ENCODE peak calls at places on chromosome 19, in nine cellular contexts. Z is astrocyte, O is aorta, S is adrenal gland, E is hepatocyte, M is astrocyte of the spinal cord, W is right atrium auricular region, F is cardiac fibroblast, P is left lung. V is an unnamed sample.

GRCh38 chr19:6524326-6524725 is 6.5 kb upstream of the TNFSF9 start:
- DNase-seq in S (no peak), F (peak), M (no peak), O (no peak), W (no peak), Z (no peak), P (no peak), E (no peak), V (no peak)

GRCh38 chr19:16327911-16328823 is 3.5 kb downstream of the KLF2 start:
- DNase-seq in F (peak), S (peak), O (peak), E (peak), P (peak), M (peak), W (peak), Z (no peak), V (no peak)

GRCh38 chr19:6312018-6312417 is 21.4 kb downstream of the ACER1 start:
- DNase-seq in S (no peak), F (no peak), E (no peak), P (no peak), M (no peak), O (no peak), Z (no peak), W (no peak), V (no peak)

GRCh38 chr19:34676697-34677385 is at the start of gene SCGB2B2:
- DNase-seq in Z (no peak), E (no peak), P (no peak), F (no peak), M (no peak), O (no peak), S (no peak), W (peak), V (no peak)

GRCh38 chr19:42596391-42597071 is 1.8 kb upstream of the CEACAM8 start:
- DNase-seq in E (peak), P (no peak), W (no peak), Z (no peak), F (peak), M (no peak), O (peak), S (peak), V (peak)

GRCh38 chr19:32988724-32989123 is 16.7 kb downstream of the FAAP24 start:
- DNase-seq in W (no peak), Z (no peak), P (no peak), O (no peak), S (no peak), M (no peak), E (no peak), F (no peak), V (no peak)

GRCh38 chr19:45137179-45137761 is 23.5 kb downstream of the NKPD1 start:
- DNase-seq in O (no peak), F (peak), Z (peak), S (no peak), W (no peak), M (peak), E (no peak), P (no peak), V (no peak)

GRCh38 chr19:33444993-33445751 is 71.7 kb downstream of the CEBPG start:
- DNase-seq in W (no peak), F (no peak), S (no peak), O (no peak), M (no peak), E (no peak), P (peak), Z (peak), V (no peak)

GRCh38 chr19:13717194-13717643 is 47.1 kb upstream of the MRI1 start:
- DNase-seq in O (no peak), W (no peak), Z (peak), M (no peak), S (no peak), P (no peak), E (no peak), F (no peak), V (no peak)

GRCh38 chr19:33622809-33623511 is 1.2 kb downstream of the CHST8 start:
- DNase-seq in E (no peak), P (no peak), O (no peak), Z (no peak), M (no peak), W (no peak), S (no peak), F (no peak), V (peak)

GRCh38 chr19:28929026-28929425 is 283.9 kb downstream of the UQCRFS1 start:
- DNase-seq in W (no peak), S (no peak), P (no peak), F (no peak), E (no peak), Z (no peak), M (no peak), O (no peak), V (no peak)

GRCh38 chr19:3774621-3775373 is 2.8 kb upstream of the RAX2 start:
- DNase-seq in M (no peak), P (no peak), E (no peak), F (no peak), W (no peak), S (no peak), O (no peak), Z (no peak), V (no peak)

GRCh38 chr19:36257512-36257876 is 42.6 kb downstream of the ZNF146 start:
- DNase-seq in F (no peak), M (no peak), O (no peak), S (peak), P (no peak), W (no peak), Z (no peak), E (no peak), V (peak)

GRCh38 chr19:32458500-32459123 is 53.0 kb downstream of the DPY19L3 start:
- DNase-seq in E (no peak), M (no peak), P (no peak), Z (no peak), F (peak), S (no peak), W (no peak), O (no peak), V (no peak)

GRCh38 chr19:40691421-40692211 is 1.2 kb upstream of the NUMBL start:
- DNase-seq in O (no peak), F (no peak), E (no peak), M (no peak), W (no peak), P (no peak), Z (no peak), S (no peak), V (no peak)

GRCh38 chr19:45752639-45753038 is 16.4 kb downstream of the SIX5 start:
- DNase-seq in Z (no peak), S (peak), O (no peak), E (no peak), F (no peak), W (no peak), P (no peak), M (no peak), V (no peak)

GRCh38 chr19:15185188-15185587 is 15.6 kb downstream of the NOTCH3 start:
- DNase-seq in F (no peak), M (no peak), O (no peak), P (no peak), W (no peak), E (no peak), S (no peak), Z (no peak), V (no peak)

DNA sequence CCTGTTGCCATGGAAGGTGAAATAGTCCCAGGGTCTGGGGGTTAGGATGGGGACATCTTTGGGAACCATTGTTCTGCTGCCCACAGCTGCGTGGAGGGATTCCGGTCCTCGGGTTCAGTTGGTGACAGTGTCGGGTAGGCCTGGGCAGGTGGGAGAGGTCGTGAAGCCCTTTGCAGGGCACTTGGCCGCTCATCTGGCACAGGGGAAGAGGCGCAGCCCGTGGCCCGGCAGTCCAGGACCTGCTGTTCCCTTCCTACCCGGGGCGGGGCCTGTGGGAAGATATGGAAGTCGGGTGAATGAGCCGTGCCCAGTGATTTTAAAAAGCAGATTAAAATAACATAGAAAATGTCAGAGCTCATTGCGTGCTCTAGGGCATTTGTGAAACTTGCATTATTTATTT is 44.8 kb downstream of the KDM4B start:
- DNase-seq in P (no peak), Z (no peak), S (no peak), O (no peak), F (no peak), M (no peak), W (no peak), E (no peak), V (no peak)
- H3K4me3 ChIP-seq in P (no peak), Z (no peak), S (no peak), O (no peak), F (no peak), M (no peak), W (no peak), E (no peak), V (no peak)

GRCh38 chr19:18605546-18606280 is 886 bp downstream of the CRLF1 start:
- DNase-seq in P (no peak), S (no peak), M (no peak), W (no peak), Z (no peak), O (no peak), F (no peak), E (no peak), V (no peak)
- H3K4me3 ChIP-seq in P (no peak), S (peak), M (no peak), W (peak), Z (no peak), O (no peak), F (peak), E (no peak), V (no peak)

DNA sequence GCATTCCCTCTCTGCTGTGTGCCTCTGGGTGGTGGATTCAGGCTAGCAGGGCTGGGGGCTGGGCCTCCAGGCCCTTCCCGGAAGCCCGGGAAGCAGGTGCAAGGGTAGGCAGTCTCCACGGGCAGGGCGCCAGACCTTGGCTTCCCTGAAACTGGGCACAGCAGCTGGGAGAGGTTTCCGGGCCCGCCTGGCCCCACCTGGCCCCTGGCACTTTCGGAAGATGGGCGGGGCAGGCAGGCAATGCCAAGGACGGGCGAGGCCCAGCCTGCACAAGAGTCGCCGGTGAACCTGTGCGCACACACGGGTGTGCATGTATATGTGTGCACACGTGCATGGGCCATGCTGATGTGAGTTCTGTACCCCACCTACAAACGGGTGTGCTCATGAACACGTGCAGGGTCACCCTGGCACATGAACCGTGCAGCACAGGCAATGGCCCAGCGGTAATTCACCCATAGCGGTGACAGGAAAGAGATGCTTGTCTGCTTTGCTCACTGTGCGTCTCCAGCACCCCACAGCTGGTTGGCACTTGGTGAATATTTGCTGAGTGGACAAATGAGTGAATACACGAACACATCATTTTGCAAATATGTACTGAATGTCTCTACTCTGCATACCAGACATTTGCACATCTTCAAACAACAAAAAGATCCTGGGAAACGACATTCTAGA is 15.3 kb downstream of the GADD45B start:
- DNase-seq in E (peak), W (no peak), P (peak), Z (peak), O (no peak), M (peak), S (peak), F (peak), V (no peak)
- H3K4me3 ChIP-seq in E (no peak), W (no peak), P (no peak), Z (no peak), O (no peak), M (no peak), S (no peak), F (no peak), V (no peak)

DNA sequence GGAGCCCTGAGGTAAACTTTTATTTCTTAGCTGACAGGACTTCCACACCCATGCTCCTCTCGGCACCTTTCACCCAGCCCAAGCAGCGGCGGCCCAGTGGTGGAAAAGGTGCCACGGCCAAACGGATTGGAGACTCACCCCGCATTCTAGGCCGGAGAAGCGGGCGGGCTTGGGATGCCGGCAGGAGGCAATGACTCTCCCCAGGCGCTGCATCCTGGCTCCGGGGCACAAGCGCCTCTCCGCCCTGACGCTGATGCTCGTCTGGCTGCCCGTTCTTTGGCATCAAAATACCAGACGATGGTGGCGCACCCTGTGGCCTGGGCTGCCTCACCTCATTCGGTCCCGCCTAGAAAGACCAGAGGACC is 6.7 kb upstream of the ZNF606 start:
- DNase-seq in W (no peak), O (no peak), E (no peak), P (peak), S (no peak), Z (no peak), F (no peak), M (no peak), V (no peak)
- H3K4me3 ChIP-seq in W (peak), O (no peak), E (no peak), P (peak), S (peak), Z (peak), F (peak), M (peak), V (peak)

DNA sequence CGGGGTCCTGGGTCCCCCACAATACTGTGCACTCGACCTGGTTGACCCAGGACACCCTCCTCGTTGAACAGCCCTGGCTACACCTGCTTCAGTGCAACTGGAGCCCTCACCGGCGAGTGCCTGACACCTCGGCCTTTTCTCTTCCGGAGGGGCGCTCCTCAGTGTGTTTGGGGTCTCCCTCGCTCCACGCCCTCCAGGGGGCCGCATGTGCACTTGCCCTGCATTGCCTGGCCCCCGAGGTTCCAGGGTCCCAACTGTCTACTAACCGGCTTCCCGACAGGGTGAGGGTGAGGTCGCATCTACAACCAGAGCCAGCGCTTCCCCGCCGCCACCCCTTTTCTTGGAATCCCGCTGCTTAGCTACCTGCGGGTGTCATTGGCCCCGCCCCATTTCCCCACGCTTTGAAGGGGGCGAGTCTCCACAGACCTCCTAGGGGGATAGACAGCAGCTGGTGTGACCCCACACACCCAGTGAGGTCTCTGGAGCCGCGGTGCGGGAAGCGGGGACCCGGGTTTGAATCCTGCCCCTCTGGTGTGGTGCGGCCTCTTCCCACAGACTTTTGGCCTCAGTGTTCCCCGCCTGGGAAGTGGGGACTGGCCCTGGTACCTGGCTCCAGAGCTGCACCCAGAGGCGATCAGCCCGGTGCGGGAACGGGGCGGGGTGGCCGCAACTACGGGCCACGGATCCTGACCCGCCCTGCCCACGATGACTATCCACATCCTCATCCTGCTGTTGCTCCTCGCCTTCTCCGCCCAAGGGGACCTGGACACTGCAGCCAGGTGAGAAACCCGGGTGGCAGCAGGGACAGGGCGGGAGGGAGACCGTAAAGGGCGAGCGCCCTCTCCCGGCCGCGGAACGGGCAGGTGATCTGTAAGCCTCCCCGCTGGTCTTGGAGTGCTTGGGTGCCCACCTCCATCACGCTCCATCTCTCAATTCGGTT is at the start of gene ADM5:
- DNase-seq in E (peak), Z (no peak), F (no peak), M (no peak), O (no peak), P (no peak), W (no peak), S (peak), V (peak)
- H3K4me3 ChIP-seq in E (peak), Z (peak), F (peak), M (peak), O (peak), P (peak), W (peak), S (peak), V (peak)

DNA sequence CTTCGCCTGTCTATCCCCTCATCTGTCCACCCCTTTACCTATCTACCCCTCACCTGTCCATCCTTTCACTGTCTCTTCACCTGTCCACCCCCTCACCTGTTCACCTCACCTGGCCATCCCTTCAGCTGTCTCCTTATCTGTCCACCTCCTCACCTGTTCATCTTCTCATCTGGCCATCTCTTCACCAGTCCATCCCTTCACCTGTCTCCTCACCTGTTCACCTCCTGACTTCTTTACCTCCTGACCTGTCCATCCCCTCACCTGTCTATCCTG is 13.2 kb upstream of the KANK2 start:
- DNase-seq in O (no peak), W (no peak), E (no peak), F (no peak), Z (no peak), P (no peak), S (no peak), M (no peak), V (no peak)
- H3K4me3 ChIP-seq in O (no peak), W (no peak), E (no peak), F (no peak), Z (no peak), P (no peak), S (no peak), M (no peak), V (no peak)

GRCh38 chr19:48695743-48696352 is at the start of gene FUT2:
- DNase-seq in Z (no peak), F (no peak), M (no peak), W (no peak), P (no peak), S (no peak), O (no peak), E (peak), V (no peak)
- H3K4me3 ChIP-seq in Z (peak), F (no peak), M (no peak), W (peak), P (peak), S (peak), O (no peak), E (peak), V (no peak)

V was measured in cardiac muscle cell.